ENCODE peak calls at places on chromosomes 13 and 19, in seven cellular contexts. N is upper lobe of right lung, A is heart right ventricle, C is ovary, I is neuronal stem cell, Y is tibial nerve, G is gastrocnemius medialis. J is an unnamed sample. For H3K9me3 and H3K27me3, the result is how much of the 10 kb centered on the place peaks cover.

GRCh38 chr13:34578471-34578870 is 363.6 kb upstream of the NBEA start:
- DNase-seq in N (no peak), C (no peak), A (no peak), G (no peak), I (no peak), Y (no peak), J (no peak)

GRCh38 chr19:38386968-38387549 is 775 bp downstream of the GGN start:
- DNase-seq in N (no peak), C (no peak), Y (no peak), A (no peak), I (no peak), G (peak), J (no peak)

GRCh38 chr19:9531933-9532332 is 6.5 kb downstream of the ZNF426 start:
- DNase-seq in C (no peak), A (no peak), G (no peak), Y (no peak), I (no peak), N (no peak), J (no peak)

GRCh38 chr19:14081797-14082674 is 3.5 kb downstream of the C19orf67 start:
- DNase-seq in C (peak), Y (no peak), A (peak), N (peak), I (no peak), G (no peak), J (no peak)

GRCh38 chr13:104015646-104016396 is 949.6 kb upstream of the SLC10A2 start:
- DNase-seq in A (no peak), N (no peak), Y (no peak), I (no peak), C (no peak), G (no peak), J (no peak)

GRCh38 chr19:13429563-13429962 is 76.7 kb downstream of the CACNA1A start:
- DNase-seq in G (no peak), I (no peak), Y (no peak), C (no peak), A (no peak), N (no peak), J (no peak)

GRCh38 chr19:58516246-58516836 is 3.3 kb downstream of the ZBTB45 start:
- DNase-seq in C (no peak), Y (no peak), I (no peak), N (no peak), A (no peak), G (no peak), J (no peak)

GRCh38 chr13:23621316-23621645 is 51.1 kb downstream of the TNFRSF19 start:
- DNase-seq in C (no peak), A (no peak), I (no peak), Y (no peak), G (no peak), N (no peak), J (no peak)

GRCh38 chr19:30685601-30686000 is 313.4 kb downstream of the ZNF536 start:
- DNase-seq in N (no peak), A (no peak), C (no peak), G (no peak), I (no peak), Y (no peak), J (no peak)

GRCh38 chr13:112726018-112726767 is 36.4 kb downstream of the ATP11A start:
- DNase-seq in C (no peak), N (peak), I (no peak), G (no peak), A (no peak), Y (no peak), J (no peak)

GRCh38 chr13:95874286-95874685 is 178.9 kb downstream of the UGGT2 start:
- DNase-seq in I (no peak), Y (no peak), A (no peak), N (no peak), C (no peak), G (no peak), J (no peak)

GRCh38 chr13:32585625-32586021 is 629 bp upstream of the PDS5B start:
- DNase-seq in N (no peak), A (no peak), I (peak), G (no peak), Y (no peak), C (peak), J (no peak)

GRCh38 chr13:113666951-113667701 is at the start of gene GRK1:
- DNase-seq in G (no peak), I (no peak), Y (peak), C (no peak), A (no peak), N (peak), J (no peak)

GRCh38 chr13:79989251-79989661 is 351.7 kb downstream of the SPRY2 start:
- DNase-seq in Y (no peak), A (no peak), I (no peak), N (no peak), G (no peak), C (no peak), J (no peak)

GRCh38 chr13:98489446-98490194 is 87.3 kb downstream of the STK24 start:
- DNase-seq in C (no peak), A (no peak), G (no peak), Y (no peak), I (no peak), N (no peak), J (no peak)

GRCh38 chr13:33188093-33188882 is 97.3 kb downstream of the STARD13 start:
- DNase-seq in Y (no peak), I (no peak), A (no peak), N (no peak), G (no peak), C (no peak), J (no peak)

GRCh38 chr13:95246292-95247082 is 54.8 kb downstream of the ABCC4 start:
- DNase-seq in A (no peak), Y (no peak), G (no peak), I (no peak), N (no peak), C (no peak), J (no peak)

GRCh38 chr13:105342421-105342820 is 1193.0 kb downstream of the EFNB2 start:
- DNase-seq in G (no peak), A (no peak), Y (no peak), N (no peak), C (no peak), I (no peak), J (no peak)

GRCh38 chr13:37136187-37136586 is 30.7 kb upstream of the CSNK1A1L start:
- DNase-seq in G (no peak), A (no peak), N (no peak), Y (no peak), C (no peak), I (no peak), J (no peak)

GRCh38 chr13:62119739-62120700 is 704.4 kb upstream of the PCDH20 start:
- DNase-seq in I (no peak), A (no peak), Y (no peak), C (no peak), N (no peak), G (no peak), J (peak)

GRCh38 chr13:112486386-112487126 is 101.4 kb downstream of the TUBGCP3 start:
- DNase-seq in Y (no peak), N (no peak), C (no peak), G (no peak), A (no peak), I (no peak), J (no peak)

GRCh38 chr13:33033361-33033812 is 17.2 kb downstream of the KL start:
- DNase-seq in N (peak), A (no peak), Y (no peak), G (no peak), C (no peak), I (no peak), J (peak)

GRCh38 chr19:43606569-43607229 is 5.2 kb upstream of the SRRM5 start:
- DNase-seq in G (no peak), C (no peak), Y (no peak), I (no peak), A (no peak), N (no peak), J (no peak)

GRCh38 chr13:44207476-44207875 is 166.1 kb upstream of the SERP2 start:
- DNase-seq in A (no peak), I (no peak), N (no peak), Y (no peak), C (no peak), G (no peak), J (no peak)

GRCh38 chr13:108496364-108497215 is 132.8 kb upstream of the MYO16 start:
- DNase-seq in Y (no peak), N (no peak), I (peak), C (no peak), A (no peak), G (no peak), J (no peak)

GRCh38 chr13:67369895-67370660 is 139.9 kb upstream of the PCDH9 start:
- DNase-seq in G (no peak), Y (no peak), C (no peak), A (no peak), N (no peak), I (no peak), J (no peak)

GRCh38 chr19:2627855-2628254 is 74.6 kb downstream of the GNG7 start:
- DNase-seq in I (no peak), C (no peak), A (no peak), G (no peak), Y (no peak), N (no peak), J (no peak)

GRCh38 chr13:51015973-51016372 is 95.1 kb downstream of the C13orf42 start:
- DNase-seq in C (no peak), Y (no peak), A (no peak), I (no peak), G (no peak), N (no peak), J (no peak)

GRCh38 chr13:38998739-38999138 is 8.1 kb upstream of the STOML3 start:
- DNase-seq in G (no peak), A (no peak), I (no peak), N (no peak), C (no peak), Y (no peak), J (no peak)

GRCh38 chr13:32883501-32883900 is 132.7 kb upstream of the KL start:
- DNase-seq in Y (no peak), I (no peak), G (no peak), N (no peak), A (no peak), C (no peak), J (peak)

GRCh38 chr13:101576452-101576851 is 124.0 kb downstream of the ITGBL1 start:
- DNase-seq in C (no peak), N (no peak), I (no peak), A (no peak), G (no peak), Y (no peak), J (no peak)

GRCh38 chr19:13430790-13431582 is 75.3 kb downstream of the CACNA1A start:
- DNase-seq in C (no peak), I (peak), G (no peak), A (peak), N (peak), Y (no peak), J (peak)

GRCh38 chr19:4524808-4525562 is 6.7 kb upstream of the PLIN4 start:
- DNase-seq in Y (peak), A (peak), N (peak), I (no peak), G (no peak), C (peak), J (peak)

GRCh38 chr13:114008964-114009589 is 35.2 kb upstream of the C13orf46 start:
- DNase-seq in I (no peak), G (no peak), N (no peak), C (no peak), Y (no peak), A (no peak), J (no peak)

GRCh38 chr13:61908906-61909305 is 493.3 kb upstream of the PCDH20 start:
- DNase-seq in Y (no peak), G (no peak), C (no peak), A (no peak), N (no peak), I (no peak), J (no peak)

GRCh38 chr19:39531834-39532232 is 819 bp downstream of the EID2B start:
- DNase-seq in Y (no peak), I (no peak), C (no peak), A (no peak), G (no peak), N (no peak), J (peak)

GRCh38 chr13:51643114-51643881 is 59.0 kb downstream of the WDFY2 start:
- DNase-seq in A (no peak), C (no peak), N (no peak), Y (no peak), I (no peak), G (no peak), J (no peak)

GRCh38 chr13:45670481-45670880 is 31.6 kb upstream of the CBY2 start:
- DNase-seq in G (no peak), I (no peak), C (no peak), Y (no peak), N (no peak), A (no peak), J (no peak)

GRCh38 chr13:88223958-88224357 is 552.8 kb downstream of the SLITRK5 start:
- DNase-seq in G (no peak), C (no peak), I (no peak), A (no peak), Y (no peak), N (no peak), J (no peak)

GRCh38 chr19:55410168-55410567 is 2.6 kb upstream of the UBE2S start:
- DNase-seq in C (no peak), N (no peak), A (no peak), G (no peak), I (no peak), Y (no peak), J (no peak)

DNA sequence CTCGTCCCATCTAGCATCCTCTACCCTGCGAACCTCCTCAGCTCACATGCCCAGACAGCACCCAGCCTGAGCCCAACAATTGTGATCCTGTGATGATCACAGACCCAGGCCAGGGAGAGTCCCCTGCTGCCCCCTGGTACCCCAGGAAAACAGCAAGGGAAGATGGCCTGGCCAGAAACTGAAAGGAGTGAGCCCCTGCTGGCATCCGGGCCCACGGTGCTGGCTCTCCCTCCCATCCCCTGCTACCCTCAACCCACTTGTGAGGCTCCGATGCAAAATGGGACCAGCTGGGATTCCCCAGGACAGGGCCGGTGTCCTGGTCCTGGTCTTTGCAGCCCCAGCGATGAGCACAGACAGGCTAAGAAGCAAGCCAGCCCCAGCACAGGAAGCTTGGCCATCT is 14.1 kb downstream of the RANBP3 start:
- DNase-seq in G (no peak), N (no peak), I (no peak), C (no peak), Y (no peak), A (no peak), J (no peak)
- H3K4me3 ChIP-seq in G (no peak), N (no peak), I (peak), C (no peak), Y (no peak), A (no peak), J (no peak)

DNA sequence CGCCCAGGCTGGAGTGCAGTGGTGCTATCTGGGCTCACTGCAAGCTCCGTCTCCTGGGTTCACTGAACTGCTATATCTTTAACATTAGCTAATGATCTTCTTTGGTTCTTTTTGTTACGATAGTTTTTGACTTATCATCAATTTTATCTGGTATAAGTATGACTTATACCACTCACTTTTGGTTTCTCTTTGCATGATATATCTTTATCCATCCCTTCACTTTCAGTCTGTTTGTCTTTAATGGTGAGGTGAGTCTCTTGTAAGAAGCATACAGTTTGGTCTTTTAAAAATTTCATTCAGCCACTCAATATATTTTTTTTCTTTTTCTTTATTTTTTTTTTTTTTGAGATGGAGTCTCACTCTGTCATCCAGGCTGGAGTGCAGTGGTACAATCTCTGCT is 58.4 kb downstream of the ADGRE1 start:
- DNase-seq in C (no peak), G (no peak), N (no peak), I (no peak), A (no peak), Y (no peak), J (no peak)
- H3K9me3 ChIP-seq in C (under half), G (under half), N (under half), I (under half), A (under half), Y (under half), J (under half)

GRCh38 chr19:18219911-18220631 is 6.2 kb downstream of the PDE4C start:
- DNase-seq in G (no peak), I (no peak), N (no peak), Y (no peak), C (no peak), A (no peak), J (no peak)
- H3K27me3 ChIP-seq in G (under half), I (under half), N (under half), Y (under half), C (under half), A (under half), J (under half)

GRCh38 chr13:109762791-109763190 is 23.6 kb downstream of the IRS2 start:
- DNase-seq in G (no peak), Y (no peak), I (no peak), A (no peak), C (no peak), N (no peak), J (no peak)

GRCh38 chr13:109759609-109760008 is 26.8 kb downstream of the IRS2 start:
- DNase-seq in A (no peak), N (no peak), I (no peak), C (no peak), G (no peak), Y (no peak), J (no peak)

GRCh38 chr13:109761695-109762094 is 24.7 kb downstream of the IRS2 start:
- DNase-seq in A (no peak), C (no peak), N (no peak), G (no peak), Y (no peak), I (no peak), J (no peak)

GRCh38 chr13:109760372-109760771 is 26.0 kb downstream of the IRS2 start:
- DNase-seq in Y (no peak), C (no peak), G (no peak), I (no peak), A (no peak), N (no peak), J (no peak)

DNA sequence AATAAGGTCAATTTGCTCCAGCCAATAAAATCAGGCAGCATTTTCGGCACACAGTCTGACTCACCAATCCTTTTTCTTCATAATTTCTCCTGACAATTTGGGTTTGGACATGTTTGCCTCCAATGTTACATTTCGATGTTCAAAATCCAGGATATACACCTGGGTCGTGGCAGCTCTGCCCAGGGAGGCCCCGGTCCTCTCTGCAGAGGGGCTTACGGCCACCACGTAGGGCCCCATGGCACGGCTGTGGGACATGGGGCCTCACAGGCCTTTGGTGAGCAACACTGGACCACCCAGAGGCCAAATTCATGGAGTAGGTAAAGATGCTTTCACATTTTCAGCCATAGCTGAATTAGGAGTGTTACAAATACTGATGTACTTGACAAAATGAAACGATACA is 25.4 kb downstream of the IRS2 start:
- DNase-seq in G (no peak), Y (no peak), A (no peak), I (no peak), N (no peak), C (no peak), J (no peak)
- H3K4me3 ChIP-seq in G (no peak), Y (no peak), A (no peak), I (no peak), N (no peak), C (no peak), J (no peak)

DNA sequence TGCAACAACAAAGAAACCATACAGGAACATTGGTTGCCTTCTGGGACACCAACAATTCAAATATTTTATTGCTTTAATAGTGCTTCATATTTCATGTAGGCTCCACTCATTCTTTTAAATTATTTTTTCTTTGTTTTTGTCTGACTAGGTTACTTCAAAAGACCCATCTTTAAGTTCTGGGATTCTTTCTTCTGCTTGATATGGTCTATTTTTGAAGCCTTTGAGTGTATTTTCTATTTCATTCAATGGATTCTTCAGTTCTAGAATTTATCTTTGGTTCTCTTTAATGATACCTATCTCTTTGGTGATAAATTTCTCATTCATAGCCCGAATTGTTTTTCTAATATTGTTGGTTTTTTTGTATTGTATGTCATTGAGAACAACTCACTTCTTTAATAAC is 38.6 kb downstream of the IGFL3 start:
- DNase-seq in Y (no peak), G (no peak), N (no peak), C (no peak), I (no peak), A (no peak), J (no peak)
- H3K9me3 ChIP-seq in Y (under half), G (under half), N (under half), C (under half), I (under half), A (under half), J (under half)

GRCh38 chr19:29417048-29417447 is 108.7 kb upstream of the VSTM2B start:
- DNase-seq in C (no peak), I (no peak), N (no peak), Y (no peak), G (no peak), A (no peak), J (no peak)

GRCh38 chr19:29415507-29415906 is 110.3 kb upstream of the VSTM2B start:
- DNase-seq in N (no peak), A (no peak), C (no peak), I (no peak), Y (no peak), G (no peak), J (no peak)

GRCh38 chr19:29420482-29421185 is 105.2 kb upstream of the VSTM2B start:
- DNase-seq in Y (no peak), A (no peak), G (no peak), N (no peak), C (no peak), I (no peak), J (no peak)

GRCh38 chr19:29420065-29420464 is 105.7 kb upstream of the VSTM2B start:
- DNase-seq in C (no peak), N (no peak), I (no peak), Y (no peak), A (no peak), G (no peak), J (no peak)

DNA sequence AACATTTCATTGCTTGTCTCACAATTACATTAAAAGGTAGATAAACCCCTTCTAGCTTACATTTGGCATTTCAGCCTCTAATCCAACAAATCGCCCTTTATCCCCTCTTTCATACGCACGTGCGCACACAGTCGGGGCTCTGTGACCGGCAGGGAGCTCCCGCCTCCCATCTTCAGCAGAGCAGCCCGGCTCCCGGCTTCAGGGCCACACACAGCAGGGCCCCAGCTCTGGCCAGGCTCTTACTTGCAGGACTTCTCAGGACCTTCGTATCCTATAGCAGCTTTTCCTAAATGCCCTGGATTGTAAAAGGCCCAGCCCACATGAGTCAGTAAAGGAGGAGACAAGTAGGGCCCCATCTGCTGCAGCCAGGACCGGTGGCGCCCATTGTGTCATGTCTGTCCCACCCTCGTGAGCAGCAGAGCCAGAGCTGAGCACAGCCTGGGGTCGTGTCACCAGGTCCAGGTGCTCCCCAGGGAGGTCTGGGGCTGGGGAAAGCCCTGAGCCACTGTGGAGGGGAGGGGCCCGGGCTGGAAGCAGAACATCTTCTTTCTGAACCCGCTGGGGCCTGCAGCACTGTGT is 107.6 kb upstream of the VSTM2B start:
- DNase-seq in Y (no peak), C (no peak), N (no peak), A (no peak), I (no peak), G (no peak), J (no peak)
- H3K27me3 ChIP-seq in Y (under half), C (under half), N (under half), A (under half), I (under half), G (under half), J (under half)

GRCh38 chr19:47780215-47780551 is 1.7 kb downstream of the SELENOW start:
- DNase-seq in C (no peak), Y (no peak), G (no peak), N (no peak), A (no peak), I (no peak), J (no peak)
- H3K4me3 ChIP-seq in C (peak), Y (peak), G (peak), N (peak), A (peak), I (no peak), J (peak)

J was measured in HAP-1.